ENCODE peak calls at places on chromosomes 12 and 14, in nine cellular contexts. Z is fibroblast of lung; I is ovary; P is CD8-positive, alpha-beta T cell; L is naive thymus-derived CD4-positive, alpha-beta T cell; M is stomach; C is IMR-90; S is cardiac muscle cell; H is CD4-positive, alpha-beta T cell. O is an unnamed sample.
A peak's percentile ranks its signal among the peaks of the same experiment; 100 is the strongest.

GRCh38 chr14:56979961-56980360 is 169.7 kb upstream of the OTX2 start:
- DNase-seq in Z (no peak), L (no peak), S (no peak), I (no peak), H (no peak), P (no peak), C (no peak), M (no peak), O (no peak)

GRCh38 chr14:59271734-59272133 is 83.3 kb downstream of the DAAM1 start:
- DNase-seq in C (peak; percentile 39), S (peak; percentile 70), Z (peak; percentile 39), H (no peak), I (no peak), M (no peak), P (no peak), L (no peak), O (no peak)

GRCh38 chr12:68158427-68158826 is 1.1 kb downstream of the IFNG start:
- DNase-seq in H (peak; percentile 7), P (peak; percentile 26), L (no peak), Z (no peak), C (no peak), I (no peak), M (no peak), S (peak; percentile 8), O (no peak)

GRCh38 chr14:64958743-64959142 is 13.4 kb downstream of the RAB15 start:
- DNase-seq in M (no peak), H (no peak), L (no peak), S (no peak), P (no peak), I (no peak), C (no peak), Z (no peak), O (no peak)

GRCh38 chr14:31336646-31337045 is 83.7 kb downstream of the HEATR5A start:
- DNase-seq in I (no peak), Z (peak; percentile 69), C (peak; percentile 71), L (no peak), S (peak; percentile 79), M (no peak), P (no peak), H (no peak), O (no peak)

GRCh38 chr12:42815068-42815467 is 225.5 kb upstream of the PRICKLE1 start:
- DNase-seq in S (no peak), P (no peak), H (no peak), Z (no peak), M (no peak), C (no peak), I (no peak), L (no peak), O (no peak)

GRCh38 chr12:25712169-25712568 is 159.1 kb upstream of the LMNTD1 start:
- DNase-seq in S (no peak), L (no peak), I (no peak), P (no peak), Z (peak; percentile 58), C (no peak), H (no peak), M (no peak), O (no peak)

GRCh38 chr14:37901978-37902377 is 305.7 kb upstream of the SSTR1 start:
- DNase-seq in P (no peak), S (no peak), Z (peak; percentile 71), M (no peak), C (peak; percentile 65), I (no peak), H (no peak), L (no peak), O (no peak)

GRCh38 chr14:105330491-105330895 is 15.9 kb downstream of the PACS2 start:
- DNase-seq in L (no peak), Z (no peak), P (no peak), C (peak; percentile 60), S (peak; percentile 66), H (no peak), I (no peak), M (no peak), O (no peak)

GRCh38 chr14:71339650-71340415 is 432.6 kb downstream of the PCNX1 start:
- DNase-seq in H (no peak), M (no peak), L (no peak), P (no peak), S (no peak), Z (no peak), C (no peak), I (no peak), O (no peak)

GRCh38 chr12:5567021-5567744 is 135.3 kb downstream of the NTF3 start:
- DNase-seq in L (no peak), H (no peak), M (no peak), I (peak; percentile 23), P (no peak), C (peak; percentile 25), Z (peak; percentile 20), S (peak; percentile 6), O (no peak)

GRCh38 chr14:79705126-79705894 is 506.0 kb downstream of the DIO2 start:
- DNase-seq in C (no peak), Z (no peak), I (no peak), P (no peak), H (no peak), M (no peak), L (no peak), S (no peak), O (no peak)
- H3K27ac ChIP-seq in C (no peak overlapping the region), Z (no peak overlapping the region), I (no peak overlapping the region), P (no peak overlapping the region), H (no peak overlapping the region), M (no peak overlapping the region), L (no peak overlapping the region), S (no peak overlapping the region), O (no peak overlapping the region)

GRCh38 chr12:4121506-4122020 is 152.0 kb upstream of the CCND2 start:
- DNase-seq in M (no peak), H (no peak), S (no peak), C (no peak), Z (no peak), L (no peak), I (no peak), P (no peak), O (no peak)
- H3K27ac ChIP-seq in M (no peak overlapping the region), H (no peak overlapping the region), S (no peak overlapping the region), C (no peak overlapping the region), Z (no peak overlapping the region), L (no peak overlapping the region), I (no peak overlapping the region), P (no peak overlapping the region), O (no peak overlapping the region)

DNA sequence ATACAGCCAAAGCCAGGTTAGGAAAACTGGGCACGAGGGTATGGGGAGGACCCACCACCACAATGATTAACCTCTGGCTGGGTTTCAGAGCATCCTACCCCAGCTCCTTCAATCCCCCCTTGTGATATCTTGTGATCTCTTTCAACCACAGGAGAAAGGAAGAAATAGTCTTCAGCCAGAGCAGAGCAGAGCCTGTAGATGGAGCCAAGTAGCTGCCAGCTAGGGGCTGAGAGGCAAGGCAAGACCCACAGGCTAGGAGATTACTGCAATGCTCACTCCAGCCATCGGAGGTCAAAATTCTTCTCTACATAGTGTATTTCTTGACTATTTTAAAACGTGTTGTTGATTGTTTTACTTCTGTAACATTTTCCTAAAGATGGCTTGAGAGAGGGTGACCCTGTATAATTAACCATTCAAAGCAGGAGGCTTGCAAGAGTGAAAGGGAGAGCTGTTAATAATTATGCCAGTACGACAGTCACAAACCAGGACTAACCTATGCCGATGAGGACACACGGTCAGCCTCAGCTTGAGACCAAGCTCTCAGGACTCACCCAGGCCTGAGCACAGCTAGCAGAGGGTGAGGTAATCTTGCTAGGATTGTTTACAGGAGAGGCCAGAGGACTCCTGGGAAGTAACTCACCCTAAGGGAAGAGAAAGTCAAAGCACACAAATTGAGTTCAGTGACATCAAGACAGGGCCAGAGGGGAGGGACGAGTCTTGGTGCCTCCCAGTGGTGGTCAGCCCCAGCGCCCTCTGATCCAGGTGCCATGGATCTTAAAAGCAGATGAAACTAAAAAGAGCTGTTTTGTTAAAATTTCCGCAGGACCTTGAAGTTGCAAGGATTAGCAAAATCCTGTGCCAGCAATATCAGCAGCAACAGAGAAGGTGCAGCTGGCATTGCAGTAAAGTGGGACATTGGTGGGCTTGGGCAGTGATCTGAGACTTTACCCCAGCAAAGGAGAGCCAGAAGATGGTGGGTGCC is 29.8 kb upstream of the CDKN3 start:
- DNase-seq in C (peak; percentile 70), M (peak; percentile 42), I (peak; percentile 24), L (peak; percentile 13), H (peak; percentile 19), P (peak; percentile 52), Z (peak; percentile 70), S (peak; percentile 83), O (peak; percentile 14)
- H3K27ac ChIP-seq in C (peak overlapping the region; percentile 10), M (peak overlapping the region; percentile 34), I (peak overlapping the region; percentile 43), L (no peak overlapping the region), H (no peak overlapping the region), P (no peak overlapping the region), Z (no peak overlapping the region), S (peak overlapping the region; percentile 3), O (no peak overlapping the region)

DNA sequence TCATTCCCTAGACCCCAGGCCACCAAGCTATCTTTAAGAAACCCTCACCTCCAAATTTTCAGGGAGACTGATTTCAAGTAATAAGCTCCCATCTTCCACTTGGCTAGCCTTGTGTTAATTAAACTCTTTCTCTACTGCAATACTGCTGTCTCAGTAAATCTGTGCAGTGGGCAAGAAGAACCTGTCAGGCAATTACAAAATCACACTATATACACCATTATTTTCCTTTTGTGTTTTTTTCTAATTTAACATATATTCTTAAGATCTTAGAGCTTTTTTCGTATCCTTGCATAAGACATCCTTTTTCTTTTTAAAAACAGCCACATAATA is 7.7 kb upstream of the GOLGA5 start:
- DNase-seq in C (no peak), H (no peak), S (no peak), L (no peak), M (no peak), P (no peak), I (no peak), Z (no peak), O (no peak)
- H3K27ac ChIP-seq in C (peak overlapping the region; percentile 92), H (no peak overlapping the region), S (peak overlapping the region; percentile 79), L (no peak overlapping the region), M (peak overlapping the region; percentile 56), P (no peak overlapping the region), I (peak overlapping the region; percentile 72), Z (peak overlapping the region; percentile 88), O (no peak overlapping the region)

GRCh38 chr12:47775100-47775911 is 2.3 kb downstream of the SLC48A1 start:
- DNase-seq in S (peak; percentile 73), Z (peak; percentile 50), M (no peak), H (no peak), L (no peak), I (peak; percentile 76), P (no peak), C (no peak), O (peak; percentile 51)

GRCh38 chr12:47776471-47777143 is 3.6 kb downstream of the SLC48A1 start:
- DNase-seq in I (no peak), Z (peak; percentile 49), P (no peak), L (no peak), S (peak; percentile 69), M (no peak), H (no peak), C (peak; percentile 47), O (no peak)

GRCh38 chr12:47773062-47773857 is at the start of gene SLC48A1:
- DNase-seq in L (peak; percentile 63), P (peak; percentile 68), S (peak; percentile 62), I (peak; percentile 73), Z (peak; percentile 41), H (peak; percentile 57), C (peak; percentile 46), M (peak; percentile 83), O (peak; percentile 75)

GRCh38 chr12:47773858-47774580 is 981 bp downstream of the SLC48A1 start:
- DNase-seq in H (no peak), Z (no peak), P (no peak), M (no peak), S (no peak), C (no peak), L (no peak), I (no peak), O (no peak)

DNA sequence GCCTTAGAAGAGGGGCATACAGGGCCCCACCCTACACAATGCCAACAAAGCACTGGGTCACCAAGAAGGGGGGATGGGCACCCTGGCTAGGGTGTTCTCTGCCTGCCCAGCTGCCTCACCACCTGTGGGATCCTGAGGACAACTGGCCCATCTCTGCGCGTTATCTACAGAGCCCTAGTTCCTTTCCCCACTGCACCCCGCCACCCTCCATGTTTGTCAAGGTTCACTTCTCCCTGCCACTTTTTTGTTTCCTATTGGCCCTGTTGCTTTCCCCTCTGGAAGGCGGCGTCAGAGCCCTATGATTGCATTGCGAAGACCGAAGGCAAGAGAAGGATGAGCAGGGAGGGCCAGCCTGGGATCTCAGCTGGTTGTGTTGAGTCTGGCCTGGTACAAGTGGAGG is 1.6 kb downstream of the SLC48A1 start:
- DNase-seq in L (no peak), P (no peak), H (no peak), M (no peak), S (no peak), C (no peak), I (no peak), Z (no peak), O (no peak)
- H3K27ac ChIP-seq in L (no peak overlapping the region), P (no peak overlapping the region), H (no peak overlapping the region), M (peak overlapping the region; percentile 70), S (no peak overlapping the region), C (no peak overlapping the region), I (peak overlapping the region; percentile 76), Z (no peak overlapping the region), O (peak overlapping the region; percentile 95)